ENCODE peak calls at places on chromosomes 13 and 19, in six cellular contexts. One of them, this sample, is unnamed.

GRCh38 chr13:78827471-78827870 is 168.5 kb upstream of the OBI1 start:
- DNase-seq in EL: no peak
- DNase-seq in AG09309: no peak
- DNase-seq in left cardiac atrium: no peak
- DNase-seq in naive thymus-derived CD8-positive, alpha-beta T cell: no peak
- DNase-seq in NCI-H1092 treated with DMSO at 0.1 percent for 48 hours: no peak
- DNase-seq in this sample: no peak

GRCh38 chr19:9500796-9501195 is 2.4 kb upstream of the ZNF560 start:
- DNase-seq in EL: no peak
- DNase-seq in AG09309: no peak
- DNase-seq in left cardiac atrium: no peak
- DNase-seq in naive thymus-derived CD8-positive, alpha-beta T cell: no peak
- DNase-seq in NCI-H1092 treated with DMSO at 0.1 percent for 48 hours: no peak
- DNase-seq in this sample: no peak

GRCh38 chr19:41851456-41851855 is 6.6 kb downstream of the DMRTC2 start:
- DNase-seq in EL: no peak
- DNase-seq in AG09309: no peak
- DNase-seq in left cardiac atrium: no peak
- DNase-seq in naive thymus-derived CD8-positive, alpha-beta T cell: no peak
- DNase-seq in NCI-H1092 treated with DMSO at 0.1 percent for 48 hours: no peak
- DNase-seq in this sample: no peak

GRCh38 chr13:72693832-72694231 is 33.6 kb downstream of the MZT1 start:
- DNase-seq in EL: no peak
- DNase-seq in AG09309: no peak
- DNase-seq in left cardiac atrium: no peak
- DNase-seq in naive thymus-derived CD8-positive, alpha-beta T cell: no peak
- DNase-seq in NCI-H1092 treated with DMSO at 0.1 percent for 48 hours: no peak
- DNase-seq in this sample: no peak

GRCh38 chr19:14059652-14060155 is 2.2 kb downstream of the PALM3 start:
- DNase-seq in EL: no peak
- DNase-seq in AG09309: no peak
- DNase-seq in left cardiac atrium: no peak
- DNase-seq in naive thymus-derived CD8-positive, alpha-beta T cell: no peak
- DNase-seq in NCI-H1092 treated with DMSO at 0.1 percent for 48 hours: no peak
- DNase-seq in this sample: no peak

GRCh38 chr19:44092108-44092507 is 2.1 kb upstream of the ZNF224 start:
- DNase-seq in EL: no peak
- DNase-seq in AG09309: no peak
- DNase-seq in left cardiac atrium: no peak
- DNase-seq in naive thymus-derived CD8-positive, alpha-beta T cell: no peak
- DNase-seq in NCI-H1092 treated with DMSO at 0.1 percent for 48 hours: no peak
- DNase-seq in this sample: no peak

GRCh38 chr13:31540316-31540715 is 199.0 kb upstream of the RXFP2 start:
- DNase-seq in EL: no peak
- DNase-seq in AG09309: no peak
- DNase-seq in left cardiac atrium: no peak
- DNase-seq in naive thymus-derived CD8-positive, alpha-beta T cell: no peak
- DNase-seq in NCI-H1092 treated with DMSO at 0.1 percent for 48 hours: no peak
- DNase-seq in this sample: no peak

GRCh38 chr13:75836441-75836840 is 200.3 kb downstream of the LMO7 start:
- DNase-seq in EL: no peak
- DNase-seq in AG09309: no peak
- DNase-seq in left cardiac atrium: no peak
- DNase-seq in naive thymus-derived CD8-positive, alpha-beta T cell: no peak
- DNase-seq in NCI-H1092 treated with DMSO at 0.1 percent for 48 hours: peak
- DNase-seq in this sample: no peak

GRCh38 chr13:34076943-34077703 is 259.2 kb downstream of the RFC3 start:
- DNase-seq in EL: peak
- DNase-seq in AG09309: peak
- DNase-seq in left cardiac atrium: no peak
- DNase-seq in naive thymus-derived CD8-positive, alpha-beta T cell: no peak
- DNase-seq in NCI-H1092 treated with DMSO at 0.1 percent for 48 hours: peak
- DNase-seq in this sample: no peak

GRCh38 chr13:23469901-23470525 is 36.5 kb upstream of the SACS start:
- DNase-seq in EL: peak
- DNase-seq in AG09309: peak
- DNase-seq in left cardiac atrium: no peak
- DNase-seq in naive thymus-derived CD8-positive, alpha-beta T cell: no peak
- DNase-seq in NCI-H1092 treated with DMSO at 0.1 percent for 48 hours: no peak
- DNase-seq in this sample: no peak

GRCh38 chr13:45120967-45121366 is 657 bp downstream of the GTF2F2 start:
- DNase-seq in EL: peak
- DNase-seq in AG09309: no peak
- DNase-seq in left cardiac atrium: no peak
- DNase-seq in naive thymus-derived CD8-positive, alpha-beta T cell: no peak
- DNase-seq in NCI-H1092 treated with DMSO at 0.1 percent for 48 hours: no peak
- DNase-seq in this sample: no peak

GRCh38 chr19:30712428-30713151 is 340.4 kb downstream of the ZNF536 start:
- DNase-seq in EL: no peak
- DNase-seq in AG09309: no peak
- DNase-seq in left cardiac atrium: no peak
- DNase-seq in naive thymus-derived CD8-positive, alpha-beta T cell: no peak
- DNase-seq in NCI-H1092 treated with DMSO at 0.1 percent for 48 hours: no peak
- DNase-seq in this sample: no peak

GRCh38 chr13:97273341-97273831 is 51.3 kb downstream of the MBNL2 start:
- DNase-seq in EL: peak
- DNase-seq in AG09309: no peak
- DNase-seq in left cardiac atrium: no peak
- DNase-seq in naive thymus-derived CD8-positive, alpha-beta T cell: no peak
- DNase-seq in NCI-H1092 treated with DMSO at 0.1 percent for 48 hours: no peak
- DNase-seq in this sample: no peak

GRCh38 chr13:77429320-77430142 is 102.6 kb upstream of the MYCBP2 start:
- DNase-seq in EL: no peak
- DNase-seq in AG09309: peak
- DNase-seq in left cardiac atrium: no peak
- DNase-seq in naive thymus-derived CD8-positive, alpha-beta T cell: no peak
- DNase-seq in NCI-H1092 treated with DMSO at 0.1 percent for 48 hours: no peak
- DNase-seq in this sample: no peak

GRCh38 chr19:38193445-38193844 is 30.6 kb downstream of the DPF1 start:
- DNase-seq in EL: no peak
- DNase-seq in AG09309: no peak
- DNase-seq in left cardiac atrium: no peak
- DNase-seq in naive thymus-derived CD8-positive, alpha-beta T cell: no peak
- DNase-seq in NCI-H1092 treated with DMSO at 0.1 percent for 48 hours: peak
- DNase-seq in this sample: no peak

GRCh38 chr13:80082396-80083096 is 258.4 kb downstream of the SPRY2 start:
- DNase-seq in EL: peak
- DNase-seq in AG09309: no peak
- DNase-seq in left cardiac atrium: no peak
- DNase-seq in naive thymus-derived CD8-positive, alpha-beta T cell: no peak
- DNase-seq in NCI-H1092 treated with DMSO at 0.1 percent for 48 hours: no peak
- DNase-seq in this sample: no peak

GRCh38 chr19:38266070-38266469 is 1.7 kb downstream of the SPINT2 start:
- DNase-seq in EL: no peak
- DNase-seq in AG09309: no peak
- DNase-seq in left cardiac atrium: no peak
- DNase-seq in naive thymus-derived CD8-positive, alpha-beta T cell: no peak
- DNase-seq in NCI-H1092 treated with DMSO at 0.1 percent for 48 hours: no peak
- DNase-seq in this sample: no peak

GRCh38 chr19:10116085-10116865 is 3.4 kb downstream of the EIF3G start:
- DNase-seq in EL: no peak
- DNase-seq in AG09309: no peak
- DNase-seq in left cardiac atrium: no peak
- DNase-seq in naive thymus-derived CD8-positive, alpha-beta T cell: no peak
- DNase-seq in NCI-H1092 treated with DMSO at 0.1 percent for 48 hours: no peak
- DNase-seq in this sample: no peak

GRCh38 chr13:113448545-113448884 is 4.8 kb downstream of the ADPRHL1 start:
- DNase-seq in EL: no peak
- DNase-seq in AG09309: no peak
- DNase-seq in left cardiac atrium: peak
- DNase-seq in naive thymus-derived CD8-positive, alpha-beta T cell: no peak
- DNase-seq in NCI-H1092 treated with DMSO at 0.1 percent for 48 hours: no peak
- DNase-seq in this sample: no peak

GRCh38 chr13:105914637-105915036 is 620.8 kb downstream of the EFNB2 start:
- DNase-seq in EL: peak
- DNase-seq in AG09309: peak
- DNase-seq in left cardiac atrium: no peak
- DNase-seq in naive thymus-derived CD8-positive, alpha-beta T cell: no peak
- DNase-seq in NCI-H1092 treated with DMSO at 0.1 percent for 48 hours: no peak
- DNase-seq in this sample: no peak

GRCh38 chr19:21022996-21023395 is 2.5 kb downstream of the ZNF430 start:
- DNase-seq in EL: peak
- DNase-seq in AG09309: peak
- DNase-seq in left cardiac atrium: no peak
- DNase-seq in naive thymus-derived CD8-positive, alpha-beta T cell: no peak
- DNase-seq in NCI-H1092 treated with DMSO at 0.1 percent for 48 hours: no peak
- DNase-seq in this sample: no peak

GRCh38 chr19:408441-409005 is 424 bp downstream of the C2CD4C start:
- DNase-seq in EL: no peak
- DNase-seq in AG09309: no peak
- DNase-seq in left cardiac atrium: no peak
- DNase-seq in naive thymus-derived CD8-positive, alpha-beta T cell: no peak
- DNase-seq in NCI-H1092 treated with DMSO at 0.1 percent for 48 hours: no peak
- DNase-seq in this sample: no peak

GRCh38 chr13:44620057-44620456 is 43.9 kb upstream of the TSC22D1 start:
- DNase-seq in EL: peak
- DNase-seq in AG09309: no peak
- DNase-seq in left cardiac atrium: no peak
- DNase-seq in naive thymus-derived CD8-positive, alpha-beta T cell: no peak
- DNase-seq in NCI-H1092 treated with DMSO at 0.1 percent for 48 hours: no peak
- DNase-seq in this sample: no peak

GRCh38 chr13:35255241-35255640 is 221.2 kb downstream of the MAB21L1 start:
- DNase-seq in EL: no peak
- DNase-seq in AG09309: no peak
- DNase-seq in left cardiac atrium: no peak
- DNase-seq in naive thymus-derived CD8-positive, alpha-beta T cell: no peak
- DNase-seq in NCI-H1092 treated with DMSO at 0.1 percent for 48 hours: no peak
- DNase-seq in this sample: no peak

GRCh38 chr13:48626726-48627451 is 26.8 kb upstream of the CYSLTR2 start:
- DNase-seq in EL: no peak
- DNase-seq in AG09309: no peak
- DNase-seq in left cardiac atrium: no peak
- DNase-seq in naive thymus-derived CD8-positive, alpha-beta T cell: no peak
- DNase-seq in NCI-H1092 treated with DMSO at 0.1 percent for 48 hours: no peak
- DNase-seq in this sample: no peak

GRCh38 chr19:42150940-42151339 is 18.7 kb upstream of the POU2F2 start:
- DNase-seq in EL: no peak
- DNase-seq in AG09309: no peak
- DNase-seq in left cardiac atrium: no peak
- DNase-seq in naive thymus-derived CD8-positive, alpha-beta T cell: no peak
- DNase-seq in NCI-H1092 treated with DMSO at 0.1 percent for 48 hours: peak
- DNase-seq in this sample: no peak

GRCh38 chr13:27868639-27869435 is 51.0 kb upstream of the PDX1 start:
- DNase-seq in EL: peak
- DNase-seq in AG09309: no peak
- DNase-seq in left cardiac atrium: no peak
- DNase-seq in naive thymus-derived CD8-positive, alpha-beta T cell: no peak
- DNase-seq in NCI-H1092 treated with DMSO at 0.1 percent for 48 hours: peak
- DNase-seq in this sample: no peak

GRCh38 chr19:7868671-7869452 is 5.3 kb downstream of the PRR36 start:
- DNase-seq in EL: peak
- DNase-seq in AG09309: no peak
- DNase-seq in left cardiac atrium: peak
- DNase-seq in naive thymus-derived CD8-positive, alpha-beta T cell: peak
- DNase-seq in NCI-H1092 treated with DMSO at 0.1 percent for 48 hours: no peak
- DNase-seq in this sample: peak

GRCh38 chr19:13006431-13007281 is 11.4 kb downstream of the NFIX start:
- DNase-seq in EL: no peak
- DNase-seq in AG09309: no peak
- DNase-seq in left cardiac atrium: no peak
- DNase-seq in naive thymus-derived CD8-positive, alpha-beta T cell: no peak
- DNase-seq in NCI-H1092 treated with DMSO at 0.1 percent for 48 hours: no peak
- DNase-seq in this sample: no peak

GRCh38 chr13:58056411-58056810 is 424.9 kb downstream of the PCDH17 start:
- DNase-seq in EL: no peak
- DNase-seq in AG09309: no peak
- DNase-seq in left cardiac atrium: no peak
- DNase-seq in naive thymus-derived CD8-positive, alpha-beta T cell: no peak
- DNase-seq in NCI-H1092 treated with DMSO at 0.1 percent for 48 hours: no peak
- DNase-seq in this sample: no peak

GRCh38 chr19:30890033-30890432 is 459.2 kb downstream of the TSHZ3 start:
- DNase-seq in EL: no peak
- DNase-seq in AG09309: no peak
- DNase-seq in left cardiac atrium: no peak
- DNase-seq in naive thymus-derived CD8-positive, alpha-beta T cell: no peak
- DNase-seq in NCI-H1092 treated with DMSO at 0.1 percent for 48 hours: no peak
- DNase-seq in this sample: no peak

GRCh38 chr19:19459707-19460251 is 54.3 kb downstream of the GATAD2A start:
- DNase-seq in EL: peak
- DNase-seq in AG09309: peak
- DNase-seq in left cardiac atrium: peak
- DNase-seq in naive thymus-derived CD8-positive, alpha-beta T cell: peak
- DNase-seq in NCI-H1092 treated with DMSO at 0.1 percent for 48 hours: no peak
- DNase-seq in this sample: peak

GRCh38 chr19:3041756-3042517 is 12.9 kb upstream of the TLE2 start:
- DNase-seq in EL: no peak
- DNase-seq in AG09309: no peak
- DNase-seq in left cardiac atrium: no peak
- DNase-seq in naive thymus-derived CD8-positive, alpha-beta T cell: no peak
- DNase-seq in NCI-H1092 treated with DMSO at 0.1 percent for 48 hours: no peak
- DNase-seq in this sample: no peak

GRCh38 chr13:65677906-65678305 is 1552.2 kb downstream of the PCDH9 start:
- DNase-seq in EL: peak
- DNase-seq in AG09309: no peak
- DNase-seq in left cardiac atrium: no peak
- DNase-seq in naive thymus-derived CD8-positive, alpha-beta T cell: no peak
- DNase-seq in NCI-H1092 treated with DMSO at 0.1 percent for 48 hours: no peak
- DNase-seq in this sample: no peak

GRCh38 chr19:55341191-55342043 is 1.7 kb downstream of the KMT5C start:
- DNase-seq in EL: peak
- DNase-seq in AG09309: no peak
- DNase-seq in left cardiac atrium: peak
- DNase-seq in naive thymus-derived CD8-positive, alpha-beta T cell: peak
- DNase-seq in NCI-H1092 treated with DMSO at 0.1 percent for 48 hours: no peak
- DNase-seq in this sample: peak

GRCh38 chr13:51626749-51627148 is 42.5 kb downstream of the WDFY2 start:
- DNase-seq in EL: no peak
- DNase-seq in AG09309: no peak
- DNase-seq in left cardiac atrium: no peak
- DNase-seq in naive thymus-derived CD8-positive, alpha-beta T cell: no peak
- DNase-seq in NCI-H1092 treated with DMSO at 0.1 percent for 48 hours: no peak
- DNase-seq in this sample: no peak

GRCh38 chr19:43124360-43124759 is 41.9 kb upstream of the PSG2 start:
- DNase-seq in EL: peak
- DNase-seq in AG09309: no peak
- DNase-seq in left cardiac atrium: no peak
- DNase-seq in naive thymus-derived CD8-positive, alpha-beta T cell: no peak
- DNase-seq in NCI-H1092 treated with DMSO at 0.1 percent for 48 hours: no peak
- DNase-seq in this sample: no peak